ENCODE peak calls at places on chromosomes 5 and 9, in seven cellular contexts. One of them, this sample, is unnamed.
A peak's percentile ranks its signal among the peaks of the same experiment; 100 is the strongest.

GRCh38 chr5:132065351-132065937 is 5.0 kb downstream of the IL3 start:
- DNase-seq in progenitor cell of endocrine pancreas: peak; percentile 39
- DNase-seq in activated CD4-positive, alpha-beta T cell treated with anti-CD3 and anti-CD28 coated beads, Interleukin-2, amount 50 U/mL, for 48 hours: peak; percentile 78
- DNase-seq in RCC 7860: peak; percentile 63
- DNase-seq in EL: peak; percentile 78
- DNase-seq in HFFc6: peak; percentile 51
- DNase-seq in HTR-8/SVneo: peak; percentile 84
- DNase-seq in this sample: peak; percentile 80

GRCh38 chr5:158783382-158783781 is 316.3 kb downstream of the EBF1 start:
- DNase-seq in progenitor cell of endocrine pancreas: no peak
- DNase-seq in activated CD4-positive, alpha-beta T cell treated with anti-CD3 and anti-CD28 coated beads, Interleukin-2, amount 50 U/mL, for 48 hours: no peak
- DNase-seq in RCC 7860: no peak
- DNase-seq in EL: no peak
- DNase-seq in HFFc6: no peak
- DNase-seq in HTR-8/SVneo: no peak
- DNase-seq in this sample: no peak

GRCh38 chr5:113039229-113039628 is 62.6 kb downstream of the DCP2 start:
- DNase-seq in progenitor cell of endocrine pancreas: no peak
- DNase-seq in activated CD4-positive, alpha-beta T cell treated with anti-CD3 and anti-CD28 coated beads, Interleukin-2, amount 50 U/mL, for 48 hours: no peak
- DNase-seq in RCC 7860: no peak
- DNase-seq in EL: no peak
- DNase-seq in HFFc6: no peak
- DNase-seq in HTR-8/SVneo: no peak
- DNase-seq in this sample: no peak

GRCh38 chr5:117204926-117205869 is 630.6 kb upstream of the SEMA6A start:
- DNase-seq in progenitor cell of endocrine pancreas: no peak
- DNase-seq in activated CD4-positive, alpha-beta T cell treated with anti-CD3 and anti-CD28 coated beads, Interleukin-2, amount 50 U/mL, for 48 hours: no peak
- DNase-seq in RCC 7860: no peak
- DNase-seq in EL: no peak
- DNase-seq in HFFc6: no peak
- DNase-seq in HTR-8/SVneo: no peak
- DNase-seq in this sample: no peak

GRCh38 chr9:89695441-89695891 is 90.7 kb downstream of the GADD45G start:
- DNase-seq in progenitor cell of endocrine pancreas: no peak
- DNase-seq in activated CD4-positive, alpha-beta T cell treated with anti-CD3 and anti-CD28 coated beads, Interleukin-2, amount 50 U/mL, for 48 hours: no peak
- DNase-seq in RCC 7860: no peak
- DNase-seq in EL: no peak
- DNase-seq in HFFc6: no peak
- DNase-seq in HTR-8/SVneo: no peak
- DNase-seq in this sample: no peak

GRCh38 chr5:10310073-10310779 is 2.5 kb upstream of the CMBL start:
- DNase-seq in progenitor cell of endocrine pancreas: no peak
- DNase-seq in activated CD4-positive, alpha-beta T cell treated with anti-CD3 and anti-CD28 coated beads, Interleukin-2, amount 50 U/mL, for 48 hours: no peak
- DNase-seq in RCC 7860: peak; percentile 65
- DNase-seq in EL: peak; percentile 86
- DNase-seq in HFFc6: peak; percentile 80
- DNase-seq in HTR-8/SVneo: peak; percentile 91
- DNase-seq in this sample: peak; percentile 73

GRCh38 chr9:134320916-134321570 is 5.2 kb upstream of the RXRA start:
- DNase-seq in progenitor cell of endocrine pancreas: no peak
- DNase-seq in activated CD4-positive, alpha-beta T cell treated with anti-CD3 and anti-CD28 coated beads, Interleukin-2, amount 50 U/mL, for 48 hours: no peak
- DNase-seq in RCC 7860: no peak
- DNase-seq in EL: no peak
- DNase-seq in HFFc6: no peak
- DNase-seq in HTR-8/SVneo: no peak
- DNase-seq in this sample: no peak

GRCh38 chr5:137758719-137759312 is 4.7 kb upstream of the HNRNPA0 start:
- DNase-seq in progenitor cell of endocrine pancreas: no peak
- DNase-seq in activated CD4-positive, alpha-beta T cell treated with anti-CD3 and anti-CD28 coated beads, Interleukin-2, amount 50 U/mL, for 48 hours: no peak
- DNase-seq in RCC 7860: no peak
- DNase-seq in EL: peak; percentile 21
- DNase-seq in HFFc6: no peak
- DNase-seq in HTR-8/SVneo: no peak
- DNase-seq in this sample: no peak

GRCh38 chr9:16532681-16533450 is 337.6 kb downstream of the BNC2 start:
- DNase-seq in progenitor cell of endocrine pancreas: no peak
- DNase-seq in activated CD4-positive, alpha-beta T cell treated with anti-CD3 and anti-CD28 coated beads, Interleukin-2, amount 50 U/mL, for 48 hours: no peak
- DNase-seq in RCC 7860: peak; percentile 63
- DNase-seq in EL: peak; percentile 76
- DNase-seq in HFFc6: peak; percentile 70
- DNase-seq in HTR-8/SVneo: no peak
- DNase-seq in this sample: no peak

GRCh38 chr5:22465177-22465576 is 388.0 kb downstream of the CDH12 start:
- DNase-seq in progenitor cell of endocrine pancreas: no peak
- DNase-seq in activated CD4-positive, alpha-beta T cell treated with anti-CD3 and anti-CD28 coated beads, Interleukin-2, amount 50 U/mL, for 48 hours: no peak
- DNase-seq in RCC 7860: no peak
- DNase-seq in EL: no peak
- DNase-seq in HFFc6: no peak
- DNase-seq in HTR-8/SVneo: no peak
- DNase-seq in this sample: no peak

GRCh38 chr5:62260510-62260909 is 45.5 kb upstream of the KIF2A start:
- DNase-seq in progenitor cell of endocrine pancreas: no peak
- DNase-seq in activated CD4-positive, alpha-beta T cell treated with anti-CD3 and anti-CD28 coated beads, Interleukin-2, amount 50 U/mL, for 48 hours: no peak
- DNase-seq in RCC 7860: no peak
- DNase-seq in EL: no peak
- DNase-seq in HFFc6: no peak
- DNase-seq in HTR-8/SVneo: no peak
- DNase-seq in this sample: no peak

GRCh38 chr9:91886433-91887031 is 63.5 kb downstream of the ROR2 start:
- DNase-seq in progenitor cell of endocrine pancreas: no peak
- DNase-seq in activated CD4-positive, alpha-beta T cell treated with anti-CD3 and anti-CD28 coated beads, Interleukin-2, amount 50 U/mL, for 48 hours: no peak
- DNase-seq in RCC 7860: no peak
- DNase-seq in EL: no peak
- DNase-seq in HFFc6: no peak
- DNase-seq in HTR-8/SVneo: no peak
- DNase-seq in this sample: no peak

GRCh38 chr5:54637654-54638053 is 120.1 kb downstream of the SNX18 start:
- DNase-seq in progenitor cell of endocrine pancreas: no peak
- DNase-seq in activated CD4-positive, alpha-beta T cell treated with anti-CD3 and anti-CD28 coated beads, Interleukin-2, amount 50 U/mL, for 48 hours: no peak
- DNase-seq in RCC 7860: no peak
- DNase-seq in EL: no peak
- DNase-seq in HFFc6: no peak
- DNase-seq in HTR-8/SVneo: no peak
- DNase-seq in this sample: no peak

GRCh38 chr9:36729902-36730301 is 157.2 kb downstream of the MELK start:
- DNase-seq in progenitor cell of endocrine pancreas: no peak
- DNase-seq in activated CD4-positive, alpha-beta T cell treated with anti-CD3 and anti-CD28 coated beads, Interleukin-2, amount 50 U/mL, for 48 hours: no peak
- DNase-seq in RCC 7860: no peak
- DNase-seq in EL: no peak
- DNase-seq in HFFc6: peak; percentile 37
- DNase-seq in HTR-8/SVneo: no peak
- DNase-seq in this sample: peak; percentile 36

GRCh38 chr5:151781201-151781600 is 9.4 kb downstream of the G3BP1 start:
- DNase-seq in progenitor cell of endocrine pancreas: no peak
- DNase-seq in activated CD4-positive, alpha-beta T cell treated with anti-CD3 and anti-CD28 coated beads, Interleukin-2, amount 50 U/mL, for 48 hours: no peak
- DNase-seq in RCC 7860: no peak
- DNase-seq in EL: no peak
- DNase-seq in HFFc6: no peak
- DNase-seq in HTR-8/SVneo: no peak
- DNase-seq in this sample: no peak

GRCh38 chr9:2208991-2209390 is 193.8 kb downstream of the SMARCA2 start:
- DNase-seq in progenitor cell of endocrine pancreas: no peak
- DNase-seq in activated CD4-positive, alpha-beta T cell treated with anti-CD3 and anti-CD28 coated beads, Interleukin-2, amount 50 U/mL, for 48 hours: no peak
- DNase-seq in RCC 7860: no peak
- DNase-seq in EL: no peak
- DNase-seq in HFFc6: no peak
- DNase-seq in HTR-8/SVneo: no peak
- DNase-seq in this sample: no peak

GRCh38 chr5:73826301-73826700 is 200.3 kb downstream of the ARHGEF28 start:
- DNase-seq in progenitor cell of endocrine pancreas: no peak
- DNase-seq in activated CD4-positive, alpha-beta T cell treated with anti-CD3 and anti-CD28 coated beads, Interleukin-2, amount 50 U/mL, for 48 hours: no peak
- DNase-seq in RCC 7860: no peak
- DNase-seq in EL: no peak
- DNase-seq in HFFc6: no peak
- DNase-seq in HTR-8/SVneo: no peak
- DNase-seq in this sample: no peak

GRCh38 chr9:120619751-120620655 is 40.0 kb upstream of the CDK5RAP2 start:
- DNase-seq in progenitor cell of endocrine pancreas: peak; percentile 20
- DNase-seq in activated CD4-positive, alpha-beta T cell treated with anti-CD3 and anti-CD28 coated beads, Interleukin-2, amount 50 U/mL, for 48 hours: peak; percentile 69
- DNase-seq in RCC 7860: peak; percentile 54
- DNase-seq in EL: peak; percentile 66
- DNase-seq in HFFc6: peak; percentile 47
- DNase-seq in HTR-8/SVneo: peak; percentile 54
- DNase-seq in this sample: peak; percentile 84

GRCh38 chr9:109401169-109401989 is 80.5 kb upstream of the EPB41L4B start:
- DNase-seq in progenitor cell of endocrine pancreas: peak; percentile 62
- DNase-seq in activated CD4-positive, alpha-beta T cell treated with anti-CD3 and anti-CD28 coated beads, Interleukin-2, amount 50 U/mL, for 48 hours: peak; percentile 62
- DNase-seq in RCC 7860: peak; percentile 37
- DNase-seq in EL: peak; percentile 54
- DNase-seq in HFFc6: peak; percentile 12
- DNase-seq in HTR-8/SVneo: peak; percentile 69
- DNase-seq in this sample: peak; percentile 87

GRCh38 chr9:69932901-69933300 is 110.7 kb upstream of the MAMDC2 start:
- DNase-seq in progenitor cell of endocrine pancreas: no peak
- DNase-seq in activated CD4-positive, alpha-beta T cell treated with anti-CD3 and anti-CD28 coated beads, Interleukin-2, amount 50 U/mL, for 48 hours: peak; percentile 4
- DNase-seq in RCC 7860: peak; percentile 38
- DNase-seq in EL: peak; percentile 34
- DNase-seq in HFFc6: peak; percentile 27
- DNase-seq in HTR-8/SVneo: no peak
- DNase-seq in this sample: no peak

GRCh38 chr5:177364159-177364962 is 6.6 kb downstream of the RGS14 start:
- DNase-seq in progenitor cell of endocrine pancreas: no peak
- DNase-seq in activated CD4-positive, alpha-beta T cell treated with anti-CD3 and anti-CD28 coated beads, Interleukin-2, amount 50 U/mL, for 48 hours: peak; percentile 64
- DNase-seq in RCC 7860: no peak
- DNase-seq in EL: peak; percentile 25
- DNase-seq in HFFc6: no peak
- DNase-seq in HTR-8/SVneo: no peak
- DNase-seq in this sample: no peak

GRCh38 chr5:97529354-97529753 is 346.3 kb upstream of the RIOK2 start:
- DNase-seq in progenitor cell of endocrine pancreas: no peak
- DNase-seq in activated CD4-positive, alpha-beta T cell treated with anti-CD3 and anti-CD28 coated beads, Interleukin-2, amount 50 U/mL, for 48 hours: no peak
- DNase-seq in RCC 7860: no peak
- DNase-seq in EL: no peak
- DNase-seq in HFFc6: no peak
- DNase-seq in HTR-8/SVneo: no peak
- DNase-seq in this sample: no peak

GRCh38 chr5:126519637-126520592 is 75.1 kb downstream of the ALDH7A1 start:
- DNase-seq in progenitor cell of endocrine pancreas: no peak
- DNase-seq in activated CD4-positive, alpha-beta T cell treated with anti-CD3 and anti-CD28 coated beads, Interleukin-2, amount 50 U/mL, for 48 hours: no peak
- DNase-seq in RCC 7860: no peak
- DNase-seq in EL: no peak
- DNase-seq in HFFc6: no peak
- DNase-seq in HTR-8/SVneo: no peak
- DNase-seq in this sample: no peak

GRCh38 chr5:124061663-124062062 is 549.7 kb downstream of the CSNK1G3 start:
- DNase-seq in progenitor cell of endocrine pancreas: no peak
- DNase-seq in activated CD4-positive, alpha-beta T cell treated with anti-CD3 and anti-CD28 coated beads, Interleukin-2, amount 50 U/mL, for 48 hours: no peak
- DNase-seq in RCC 7860: no peak
- DNase-seq in EL: peak; percentile 21
- DNase-seq in HFFc6: no peak
- DNase-seq in HTR-8/SVneo: peak; percentile 4
- DNase-seq in this sample: peak; percentile 47

GRCh38 chr5:171666815-171667214 is 118.8 kb upstream of the SMIM23 start:
- DNase-seq in progenitor cell of endocrine pancreas: no peak
- DNase-seq in activated CD4-positive, alpha-beta T cell treated with anti-CD3 and anti-CD28 coated beads, Interleukin-2, amount 50 U/mL, for 48 hours: no peak
- DNase-seq in RCC 7860: no peak
- DNase-seq in EL: no peak
- DNase-seq in HFFc6: no peak
- DNase-seq in HTR-8/SVneo: no peak
- DNase-seq in this sample: no peak

GRCh38 chr9:2255128-2255527 is 240.0 kb downstream of the SMARCA2 start:
- DNase-seq in progenitor cell of endocrine pancreas: no peak
- DNase-seq in activated CD4-positive, alpha-beta T cell treated with anti-CD3 and anti-CD28 coated beads, Interleukin-2, amount 50 U/mL, for 48 hours: no peak
- DNase-seq in RCC 7860: no peak
- DNase-seq in EL: no peak
- DNase-seq in HFFc6: no peak
- DNase-seq in HTR-8/SVneo: no peak
- DNase-seq in this sample: peak; percentile 58

GRCh38 chr5:54889826-54890225 is 95.6 kb downstream of the ESM1 start:
- DNase-seq in progenitor cell of endocrine pancreas: no peak
- DNase-seq in activated CD4-positive, alpha-beta T cell treated with anti-CD3 and anti-CD28 coated beads, Interleukin-2, amount 50 U/mL, for 48 hours: no peak
- DNase-seq in RCC 7860: peak; percentile 83
- DNase-seq in EL: peak; percentile 92
- DNase-seq in HFFc6: peak; percentile 71
- DNase-seq in HTR-8/SVneo: peak; percentile 75
- DNase-seq in this sample: peak; percentile 79

GRCh38 chr5:63053019-63053638 is 474.5 kb downstream of the LRRC70 start:
- DNase-seq in progenitor cell of endocrine pancreas: no peak
- DNase-seq in activated CD4-positive, alpha-beta T cell treated with anti-CD3 and anti-CD28 coated beads, Interleukin-2, amount 50 U/mL, for 48 hours: no peak
- DNase-seq in RCC 7860: no peak
- DNase-seq in EL: no peak
- DNase-seq in HFFc6: no peak
- DNase-seq in HTR-8/SVneo: no peak
- DNase-seq in this sample: no peak

GRCh38 chr9:34163439-34163838 is 15.4 kb upstream of the UBAP1 start:
- DNase-seq in progenitor cell of endocrine pancreas: no peak
- DNase-seq in activated CD4-positive, alpha-beta T cell treated with anti-CD3 and anti-CD28 coated beads, Interleukin-2, amount 50 U/mL, for 48 hours: no peak
- DNase-seq in RCC 7860: no peak
- DNase-seq in EL: peak; percentile 24
- DNase-seq in HFFc6: peak; percentile 28
- DNase-seq in HTR-8/SVneo: no peak
- DNase-seq in this sample: no peak